ENCODE peak calls at places on chromosomes 12 and 14, in ten cellular contexts. P is EH; D is GM23248; M is anterior cingulate cortex; Q is NT2/D1; Z is NCI-H1417; E is NCI-H510A treated with DMSO at 0.1 percent for 48 hours; O is ACHN; K is NCI-H345; F is effector CD4-positive, alpha-beta T cell. N is an unnamed sample.

GRCh38 chr12:118727967-118728366 is 253.4 kb upstream of the SRRM4 start:
- DNase-seq in P (no peak), D (no peak), M (no peak), Q (no peak), Z (no peak), E (no peak), O (no peak), K (no peak), F (no peak), N (no peak)

GRCh38 chr14:102215071-102215470 is 75.4 kb downstream of the WDR20 start:
- DNase-seq in P (peak), D (peak), M (peak), Q (no peak), Z (no peak), E (peak), O (peak), K (no peak), F (no peak), N (peak)

GRCh38 chr14:87044807-87045206 is 948.2 kb downstream of the GALC start:
- DNase-seq in P (no peak), D (no peak), M (no peak), Q (no peak), Z (no peak), E (no peak), O (no peak), K (no peak), F (no peak), N (no peak)

GRCh38 chr12:104691661-104692334 is 235.1 kb downstream of the CHST11 start:
- DNase-seq in P (no peak), D (no peak), M (no peak), Q (no peak), Z (no peak), E (no peak), O (no peak), K (no peak), F (no peak), N (no peak)

GRCh38 chr12:51334774-51335173 is 10.8 kb upstream of the BIN2 start:
- DNase-seq in P (no peak), D (peak), M (no peak), Q (no peak), Z (no peak), E (no peak), O (no peak), K (no peak), F (no peak), N (no peak)

GRCh38 chr12:104738371-104738710 is 219.7 kb downstream of the SLC41A2 start:
- DNase-seq in P (no peak), D (no peak), M (no peak), Q (no peak), Z (peak), E (peak), O (no peak), K (peak), F (no peak), N (no peak)

GRCh38 chr14:92408186-92408585 is 85.2 kb downstream of the SLC24A4 start:
- DNase-seq in P (peak), D (peak), M (no peak), Q (no peak), Z (no peak), E (no peak), O (no peak), K (peak), F (no peak), N (no peak)

GRCh38 chr14:104094056-104094708 is 8.7 kb downstream of the ASPG start:
- DNase-seq in P (no peak), D (no peak), M (no peak), Q (no peak), Z (no peak), E (no peak), O (no peak), K (no peak), F (no peak), N (no peak)